ENCODE peak calls at places on chromosomes 16 and 17, in five cellular contexts. One of them, this sample, is unnamed. For H3K4me1, the result is how much of the 10 kb centered on the place peaks cover.

GRCh38 chr16:84380405-84380804 is 12.1 kb downstream of the ATP2C2 start:
- DNase-seq in GM23248: no peak
- DNase-seq in HepG2: no peak
- DNase-seq in PC-3: no peak
- DNase-seq in Karpas-422: peak
- DNase-seq in this sample: no peak

GRCh38 chr17:59621771-59622170 is 2.1 kb downstream of the CLTC start:
- DNase-seq in GM23248: peak
- DNase-seq in HepG2: no peak
- DNase-seq in PC-3: no peak
- DNase-seq in Karpas-422: peak
- DNase-seq in this sample: no peak

GRCh38 chr17:20266806-20267458 is 200.4 kb downstream of the LGALS9B start:
- DNase-seq in GM23248: peak
- DNase-seq in HepG2: no peak
- DNase-seq in PC-3: no peak
- DNase-seq in Karpas-422: no peak
- DNase-seq in this sample: no peak

GRCh38 chr16:2177561-2177960 is 18.8 kb downstream of the CASKIN1 start:
- DNase-seq in GM23248: no peak
- DNase-seq in HepG2: no peak
- DNase-seq in PC-3: no peak
- DNase-seq in Karpas-422: no peak
- DNase-seq in this sample: no peak

GRCh38 chr17:10744509-10745000 is 14.7 kb upstream of the TMEM220 start:
- DNase-seq in GM23248: no peak
- DNase-seq in HepG2: peak
- DNase-seq in PC-3: no peak
- DNase-seq in Karpas-422: peak
- DNase-seq in this sample: no peak

GRCh38 chr17:2929881-2930533 is 133.4 kb downstream of the OR1D5 start:
- DNase-seq in GM23248: peak
- DNase-seq in HepG2: peak
- DNase-seq in PC-3: peak
- DNase-seq in Karpas-422: peak
- DNase-seq in this sample: peak

GRCh38 chr16:77943770-77944169 is 78.6 kb upstream of the CLEC3A start:
- DNase-seq in GM23248: no peak
- DNase-seq in HepG2: no peak
- DNase-seq in PC-3: no peak
- DNase-seq in Karpas-422: no peak
- DNase-seq in this sample: no peak

GRCh38 chr17:74604200-74604599 is 12.1 kb upstream of the CD300LD start:
- DNase-seq in GM23248: no peak
- DNase-seq in HepG2: no peak
- DNase-seq in PC-3: no peak
- DNase-seq in Karpas-422: peak
- DNase-seq in this sample: no peak

GRCh38 chr16:22001591-22001990 is 675 bp upstream of the PDZD9 start:
- DNase-seq in GM23248: peak
- DNase-seq in HepG2: no peak
- DNase-seq in PC-3: peak
- DNase-seq in Karpas-422: no peak
- DNase-seq in this sample: peak

GRCh38 chr17:35892091-35892637 is 12.0 kb upstream of the CCL5 start:
- DNase-seq in GM23248: no peak
- DNase-seq in HepG2: no peak
- DNase-seq in PC-3: no peak
- DNase-seq in Karpas-422: no peak
- DNase-seq in this sample: peak

GRCh38 chr16:2981177-2981898 is 1.1 kb upstream of the PKMYT1 start:
- DNase-seq in GM23248: no peak
- DNase-seq in HepG2: peak
- DNase-seq in PC-3: no peak
- DNase-seq in Karpas-422: no peak
- DNase-seq in this sample: peak

GRCh38 chr16:4465977-4466779 is 8.2 kb downstream of the NMRAL1 start:
- DNase-seq in GM23248: no peak
- DNase-seq in HepG2: no peak
- DNase-seq in PC-3: no peak
- DNase-seq in Karpas-422: no peak
- DNase-seq in this sample: no peak

GRCh38 chr17:7336240-7337175 is at the start of gene ACAP1:
- DNase-seq in GM23248: no peak
- DNase-seq in HepG2: no peak
- DNase-seq in PC-3: no peak
- DNase-seq in Karpas-422: peak
- DNase-seq in this sample: no peak

GRCh38 chr17:28413804-28414203 is 7.8 kb upstream of the SLC46A1 start:
- DNase-seq in GM23248: no peak
- DNase-seq in HepG2: no peak
- DNase-seq in PC-3: no peak
- DNase-seq in Karpas-422: no peak
- DNase-seq in this sample: no peak

GRCh38 chr16:65032397-65032796 is 89.5 kb downstream of the CDH11 start:
- DNase-seq in GM23248: no peak
- DNase-seq in HepG2: no peak
- DNase-seq in PC-3: no peak
- DNase-seq in Karpas-422: no peak
- DNase-seq in this sample: no peak

GRCh38 chr17:35159926-35160325 is 12.3 kb downstream of the UNC45B start:
- DNase-seq in GM23248: no peak
- DNase-seq in HepG2: no peak
- DNase-seq in PC-3: no peak
- DNase-seq in Karpas-422: no peak
- DNase-seq in this sample: no peak

GRCh38 chr16:49340466-49340865 is 33.1 kb upstream of the C16orf78 start:
- DNase-seq in GM23248: no peak
- DNase-seq in HepG2: no peak
- DNase-seq in PC-3: no peak
- DNase-seq in Karpas-422: no peak
- DNase-seq in this sample: no peak

GRCh38 chr17:77354721-77355455 is 214.1 kb downstream of the SEC14L1 start:
- DNase-seq in GM23248: peak
- DNase-seq in HepG2: peak
- DNase-seq in PC-3: peak
- DNase-seq in Karpas-422: no peak
- DNase-seq in this sample: peak

GRCh38 chr16:89334988-89335802 is 117.7 kb downstream of the ZNF778 start:
- DNase-seq in GM23248: no peak
- DNase-seq in HepG2: no peak
- DNase-seq in PC-3: no peak
- DNase-seq in Karpas-422: no peak
- DNase-seq in this sample: no peak

GRCh38 chr17:59026176-59026939 is 80.3 kb downstream of the TRIM37 start:
- DNase-seq in GM23248: no peak
- DNase-seq in HepG2: no peak
- DNase-seq in PC-3: no peak
- DNase-seq in Karpas-422: no peak
- DNase-seq in this sample: no peak

GRCh38 chr17:17940451-17940911 is 31.7 kb downstream of the TOM1L2 start:
- DNase-seq in GM23248: peak
- DNase-seq in HepG2: no peak
- DNase-seq in PC-3: peak
- DNase-seq in Karpas-422: no peak
- DNase-seq in this sample: peak

GRCh38 chr17:75524269-75524970 is 1.1 kb upstream of the LLGL2 start:
- DNase-seq in GM23248: no peak
- DNase-seq in HepG2: no peak
- DNase-seq in PC-3: no peak
- DNase-seq in Karpas-422: no peak
- DNase-seq in this sample: peak

GRCh38 chr16:85750021-85750826 is 672 bp downstream of the C16orf74 start:
- DNase-seq in GM23248: peak
- DNase-seq in HepG2: no peak
- DNase-seq in PC-3: peak
- DNase-seq in Karpas-422: peak
- DNase-seq in this sample: peak

GRCh38 chr17:66716236-66717026 is 118.5 kb upstream of the CACNG5 start:
- DNase-seq in GM23248: peak
- DNase-seq in HepG2: no peak
- DNase-seq in PC-3: no peak
- DNase-seq in Karpas-422: no peak
- DNase-seq in this sample: no peak

GRCh38 chr17:36017799-36018198 is at the start of gene CCL23:
- DNase-seq in GM23248: no peak
- DNase-seq in HepG2: no peak
- DNase-seq in PC-3: no peak
- DNase-seq in Karpas-422: no peak
- DNase-seq in this sample: no peak

GRCh38 chr16:57133911-57134310 is 41.5 kb downstream of the CPNE2 start:
- DNase-seq in GM23248: no peak
- DNase-seq in HepG2: no peak
- DNase-seq in PC-3: no peak
- DNase-seq in Karpas-422: no peak
- DNase-seq in this sample: no peak

GRCh38 chr16:57137043-57137442 is 44.7 kb downstream of the CPNE2 start:
- DNase-seq in GM23248: no peak
- DNase-seq in HepG2: no peak
- DNase-seq in PC-3: no peak
- DNase-seq in Karpas-422: no peak
- DNase-seq in this sample: no peak

GRCh38 chr16:57133101-57133500 is 40.7 kb downstream of the CPNE2 start:
- DNase-seq in GM23248: no peak
- DNase-seq in HepG2: no peak
- DNase-seq in PC-3: no peak
- DNase-seq in Karpas-422: no peak
- DNase-seq in this sample: no peak

GRCh38 chr16:57132470-57132869 is 40.1 kb downstream of the CPNE2 start:
- DNase-seq in GM23248: no peak
- DNase-seq in HepG2: peak
- DNase-seq in PC-3: no peak
- DNase-seq in Karpas-422: no peak
- DNase-seq in this sample: no peak

GRCh38 chr16:57134982-57135381 is 42.6 kb downstream of the CPNE2 start:
- DNase-seq in GM23248: no peak
- DNase-seq in HepG2: no peak
- DNase-seq in PC-3: peak
- DNase-seq in Karpas-422: no peak
- DNase-seq in this sample: no peak
- H3K27ac ChIP-seq in GM23248: no peak
- H3K27ac ChIP-seq in HepG2: no peak
- H3K27ac ChIP-seq in PC-3: no peak
- H3K27ac ChIP-seq in Karpas-422: no peak
- H3K27ac ChIP-seq in this sample: no peak

GRCh38 chr17:13544292-13544691 is 57.4 kb downstream of the HS3ST3A1 start:
- DNase-seq in GM23248: peak
- DNase-seq in HepG2: no peak
- DNase-seq in PC-3: peak
- DNase-seq in Karpas-422: no peak
- DNase-seq in this sample: peak
- H2AFZ ChIP-seq in GM23248: no peak
- H2AFZ ChIP-seq in HepG2: no peak
- H2AFZ ChIP-seq in PC-3: peak
- H2AFZ ChIP-seq in Karpas-422: no peak
- H2AFZ ChIP-seq in this sample: no peak

DNA sequence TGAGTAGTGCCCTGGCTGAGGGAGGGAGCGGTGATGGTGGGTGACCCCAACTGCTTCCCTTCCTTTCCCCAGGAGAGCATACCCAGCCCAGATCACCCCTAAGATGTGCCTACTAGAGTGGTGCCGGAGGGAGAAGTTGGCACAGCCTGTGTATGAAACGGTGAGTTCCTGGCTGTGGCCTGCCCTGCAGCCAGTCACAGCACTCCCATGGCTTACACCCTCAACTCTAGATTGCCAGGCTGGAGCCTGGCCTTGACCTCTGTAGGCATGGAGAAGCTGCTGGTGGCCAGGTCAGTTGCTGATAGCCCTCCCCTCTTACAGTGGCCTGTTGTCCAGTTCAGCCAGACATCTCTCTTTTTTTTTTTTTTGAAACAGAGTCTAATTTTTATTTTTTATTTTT is 8.6 kb upstream of the NFATC3 start:
- DNase-seq in GM23248: no peak
- DNase-seq in HepG2: no peak
- DNase-seq in PC-3: no peak
- DNase-seq in Karpas-422: no peak
- DNase-seq in this sample: no peak
- H3K4me1 ChIP-seq in GM23248: under half
- H3K4me1 ChIP-seq in HepG2: half or more
- H3K4me1 ChIP-seq in PC-3: under half
- H3K4me1 ChIP-seq in Karpas-422: under half
- H3K4me1 ChIP-seq in this sample: under half

GRCh38 chr16:81446318-81447275 is 2.0 kb downstream of the CMIP start:
- DNase-seq in GM23248: peak
- DNase-seq in HepG2: no peak
- DNase-seq in PC-3: peak
- DNase-seq in Karpas-422: no peak
- DNase-seq in this sample: peak

GRCh38 chr16:81449241-81449640 is 4.6 kb downstream of the CMIP start:
- DNase-seq in GM23248: no peak
- DNase-seq in HepG2: no peak
- DNase-seq in PC-3: no peak
- DNase-seq in Karpas-422: no peak
- DNase-seq in this sample: no peak

GRCh38 chr16:81447383-81448101 is 2.9 kb downstream of the CMIP start:
- DNase-seq in GM23248: no peak
- DNase-seq in HepG2: peak
- DNase-seq in PC-3: peak
- DNase-seq in Karpas-422: no peak
- DNase-seq in this sample: no peak

GRCh38 chr16:81449899-81450608 is 5.4 kb downstream of the CMIP start:
- DNase-seq in GM23248: no peak
- DNase-seq in HepG2: no peak
- DNase-seq in PC-3: no peak
- DNase-seq in Karpas-422: no peak
- DNase-seq in this sample: no peak

GRCh38 chr16:81448154-81449131 is 3.8 kb downstream of the CMIP start:
- DNase-seq in GM23248: no peak
- DNase-seq in HepG2: peak
- DNase-seq in PC-3: peak
- DNase-seq in Karpas-422: no peak
- DNase-seq in this sample: no peak
- H3K27ac ChIP-seq in GM23248: no peak
- H3K27ac ChIP-seq in HepG2: peak
- H3K27ac ChIP-seq in PC-3: peak
- H3K27ac ChIP-seq in Karpas-422: no peak
- H3K27ac ChIP-seq in this sample: no peak

GRCh38 chr16:726438-727290 is at the start of the genes CCDC78 and HAGHL:
- DNase-seq in GM23248: peak
- DNase-seq in HepG2: no peak
- DNase-seq in PC-3: peak
- DNase-seq in Karpas-422: peak
- DNase-seq in this sample: peak

GRCh38 chr16:726188-726437 is 130 bp downstream of the CCDC78 start:
- DNase-seq in GM23248: peak
- DNase-seq in HepG2: no peak
- DNase-seq in PC-3: no peak
- DNase-seq in Karpas-422: no peak
- DNase-seq in this sample: peak

GRCh38 chr16:728131-728889 is 1.4 kb downstream of the HAGHL start:
- DNase-seq in GM23248: peak
- DNase-seq in HepG2: no peak
- DNase-seq in PC-3: peak
- DNase-seq in Karpas-422: peak
- DNase-seq in this sample: peak

GRCh38 chr16:728890-729744 is 2.2 kb downstream of the HAGHL start:
- DNase-seq in GM23248: peak
- DNase-seq in HepG2: no peak
- DNase-seq in PC-3: no peak
- DNase-seq in Karpas-422: no peak
- DNase-seq in this sample: peak

GRCh38 chr16:727291-727977 is 528 bp downstream of the HAGHL start:
- DNase-seq in GM23248: peak
- DNase-seq in HepG2: no peak
- DNase-seq in PC-3: no peak
- DNase-seq in Karpas-422: peak
- DNase-seq in this sample: no peak
- H2AFZ ChIP-seq in GM23248: peak
- H2AFZ ChIP-seq in HepG2: no peak
- H2AFZ ChIP-seq in PC-3: no peak
- H2AFZ ChIP-seq in Karpas-422: no peak
- H2AFZ ChIP-seq in this sample: peak